ENCODE peak calls at places on chromosomes 5 and 9, in nine cellular contexts. One of them, this sample, is unnamed.

GRCh38 chr5:127988149-127988755 is 95.3 kb upstream of the SLC12A2 start:
- DNase-seq in neural progenitor cell: no peak
- DNase-seq in CD8-positive, alpha-beta memory T cell: no peak
- DNase-seq in right cardiac atrium: no peak
- DNase-seq in OCI-LY7: no peak
- DNase-seq in body of pancreas: peak; percentile 9
- DNase-seq in stomach: no peak
- DNase-seq in hepatocyte: peak; percentile 44
- DNase-seq in Peyer's patch: no peak
- DNase-seq in this sample: no peak

GRCh38 chr5:53446908-53447307 is 33.5 kb upstream of the FST start:
- DNase-seq in body of pancreas: no peak
- DNase-seq in Peyer's patch: no peak
- DNase-seq in neural progenitor cell: no peak
- DNase-seq in CD8-positive, alpha-beta memory T cell: no peak
- DNase-seq in OCI-LY7: no peak
- DNase-seq in hepatocyte: no peak
- DNase-seq in stomach: no peak
- DNase-seq in right cardiac atrium: no peak
- DNase-seq in this sample: no peak

GRCh38 chr5:83777856-83778255 is 57.2 kb upstream of the HAPLN1 start:
- DNase-seq in hepatocyte: no peak
- DNase-seq in CD8-positive, alpha-beta memory T cell: no peak
- DNase-seq in neural progenitor cell: no peak
- DNase-seq in right cardiac atrium: no peak
- DNase-seq in OCI-LY7: no peak
- DNase-seq in stomach: no peak
- DNase-seq in body of pancreas: no peak
- DNase-seq in Peyer's patch: no peak
- DNase-seq in this sample: no peak

GRCh38 chr9:98361645-98362044 is 106.2 kb upstream of the TBC1D2 start:
- DNase-seq in hepatocyte: no peak
- DNase-seq in CD8-positive, alpha-beta memory T cell: no peak
- DNase-seq in Peyer's patch: no peak
- DNase-seq in right cardiac atrium: no peak
- DNase-seq in OCI-LY7: no peak
- DNase-seq in stomach: no peak
- DNase-seq in neural progenitor cell: no peak
- DNase-seq in body of pancreas: no peak
- DNase-seq in this sample: no peak

GRCh38 chr5:89573336-89573735 is 690.4 kb upstream of the MEF2C start:
- DNase-seq in stomach: no peak
- DNase-seq in neural progenitor cell: no peak
- DNase-seq in hepatocyte: no peak
- DNase-seq in right cardiac atrium: no peak
- DNase-seq in body of pancreas: no peak
- DNase-seq in OCI-LY7: no peak
- DNase-seq in CD8-positive, alpha-beta memory T cell: no peak
- DNase-seq in Peyer's patch: no peak
- DNase-seq in this sample: no peak

GRCh38 chr5:154712518-154713437 is 42.4 kb upstream of the LARP1 start:
- DNase-seq in stomach: peak; percentile 88
- DNase-seq in body of pancreas: peak; percentile 93
- DNase-seq in neural progenitor cell: no peak
- DNase-seq in right cardiac atrium: no peak
- DNase-seq in Peyer's patch: no peak
- DNase-seq in OCI-LY7: no peak
- DNase-seq in hepatocyte: peak; percentile 64
- DNase-seq in CD8-positive, alpha-beta memory T cell: no peak
- DNase-seq in this sample: peak; percentile 85

GRCh38 chr5:36459191-36460135 is 146.9 kb upstream of the SLC1A3 start:
- DNase-seq in CD8-positive, alpha-beta memory T cell: no peak
- DNase-seq in neural progenitor cell: no peak
- DNase-seq in body of pancreas: no peak
- DNase-seq in OCI-LY7: peak; percentile 31
- DNase-seq in hepatocyte: no peak
- DNase-seq in Peyer's patch: no peak
- DNase-seq in stomach: no peak
- DNase-seq in right cardiac atrium: no peak
- DNase-seq in this sample: peak; percentile 73

GRCh38 chr9:109939698-109940342 is 159.8 kb downstream of the PALM2AKAP2 start:
- DNase-seq in right cardiac atrium: no peak
- DNase-seq in hepatocyte: no peak
- DNase-seq in neural progenitor cell: no peak
- DNase-seq in body of pancreas: no peak
- DNase-seq in CD8-positive, alpha-beta memory T cell: no peak
- DNase-seq in OCI-LY7: no peak
- DNase-seq in stomach: no peak
- DNase-seq in Peyer's patch: no peak
- DNase-seq in this sample: no peak

GRCh38 chr9:72140582-72140981 is 8.7 kb upstream of the GDA start:
- DNase-seq in Peyer's patch: no peak
- DNase-seq in hepatocyte: no peak
- DNase-seq in CD8-positive, alpha-beta memory T cell: no peak
- DNase-seq in neural progenitor cell: no peak
- DNase-seq in stomach: no peak
- DNase-seq in OCI-LY7: no peak
- DNase-seq in right cardiac atrium: no peak
- DNase-seq in body of pancreas: no peak
- DNase-seq in this sample: peak; percentile 30

GRCh38 chr9:100443781-100444768 is 17.1 kb downstream of the MSANTD3 start:
- DNase-seq in OCI-LY7: no peak
- DNase-seq in stomach: no peak
- DNase-seq in body of pancreas: no peak
- DNase-seq in hepatocyte: no peak
- DNase-seq in Peyer's patch: no peak
- DNase-seq in right cardiac atrium: no peak
- DNase-seq in neural progenitor cell: no peak
- DNase-seq in CD8-positive, alpha-beta memory T cell: no peak
- DNase-seq in this sample: no peak

GRCh38 chr5:111859533-111860270 is 102.7 kb upstream of the NREP start:
- DNase-seq in Peyer's patch: no peak
- DNase-seq in CD8-positive, alpha-beta memory T cell: no peak
- DNase-seq in hepatocyte: peak; percentile 74
- DNase-seq in OCI-LY7: no peak
- DNase-seq in right cardiac atrium: no peak
- DNase-seq in stomach: no peak
- DNase-seq in neural progenitor cell: no peak
- DNase-seq in body of pancreas: no peak
- DNase-seq in this sample: no peak

GRCh38 chr9:117825609-117826347 is 121.6 kb downstream of the TLR4 start:
- DNase-seq in hepatocyte: no peak
- DNase-seq in body of pancreas: peak; percentile 22
- DNase-seq in right cardiac atrium: no peak
- DNase-seq in OCI-LY7: no peak
- DNase-seq in neural progenitor cell: no peak
- DNase-seq in CD8-positive, alpha-beta memory T cell: peak; percentile 59
- DNase-seq in Peyer's patch: peak; percentile 39
- DNase-seq in stomach: no peak
- DNase-seq in this sample: no peak

GRCh38 chr5:41172012-41172411 is 41.3 kb downstream of the C6 start:
- DNase-seq in stomach: no peak
- DNase-seq in body of pancreas: no peak
- DNase-seq in CD8-positive, alpha-beta memory T cell: no peak
- DNase-seq in OCI-LY7: no peak
- DNase-seq in right cardiac atrium: no peak
- DNase-seq in hepatocyte: no peak
- DNase-seq in Peyer's patch: no peak
- DNase-seq in neural progenitor cell: no peak
- DNase-seq in this sample: no peak

GRCh38 chr9:100170085-100170484 is 71.0 kb downstream of the INVS start:
- DNase-seq in hepatocyte: no peak
- DNase-seq in body of pancreas: no peak
- DNase-seq in right cardiac atrium: no peak
- DNase-seq in CD8-positive, alpha-beta memory T cell: no peak
- DNase-seq in stomach: no peak
- DNase-seq in OCI-LY7: no peak
- DNase-seq in neural progenitor cell: no peak
- DNase-seq in Peyer's patch: no peak
- DNase-seq in this sample: no peak

GRCh38 chr5:157761690-157762611 is 18.4 kb downstream of the LSM11 start:
- DNase-seq in OCI-LY7: peak; percentile 79
- DNase-seq in neural progenitor cell: peak; percentile 80
- DNase-seq in body of pancreas: peak; percentile 63
- DNase-seq in CD8-positive, alpha-beta memory T cell: peak; percentile 24
- DNase-seq in stomach: no peak
- DNase-seq in hepatocyte: peak; percentile 83
- DNase-seq in right cardiac atrium: no peak
- DNase-seq in Peyer's patch: no peak
- DNase-seq in this sample: peak; percentile 80

GRCh38 chr9:6960777-6961176 is 203.0 kb downstream of the KDM4C start:
- DNase-seq in body of pancreas: no peak
- DNase-seq in hepatocyte: no peak
- DNase-seq in OCI-LY7: no peak
- DNase-seq in CD8-positive, alpha-beta memory T cell: no peak
- DNase-seq in right cardiac atrium: no peak
- DNase-seq in neural progenitor cell: no peak
- DNase-seq in stomach: no peak
- DNase-seq in Peyer's patch: no peak
- DNase-seq in this sample: no peak

GRCh38 chr9:36327903-36328302 is 69.7 kb upstream of the GNE start:
- DNase-seq in right cardiac atrium: no peak
- DNase-seq in Peyer's patch: no peak
- DNase-seq in neural progenitor cell: no peak
- DNase-seq in CD8-positive, alpha-beta memory T cell: no peak
- DNase-seq in stomach: no peak
- DNase-seq in body of pancreas: no peak
- DNase-seq in hepatocyte: peak; percentile 29
- DNase-seq in OCI-LY7: no peak
- DNase-seq in this sample: peak; percentile 48

GRCh38 chr5:61329729-61330128 is 2.3 kb upstream of the ZSWIM6 start:
- DNase-seq in neural progenitor cell: peak; percentile 49
- DNase-seq in right cardiac atrium: no peak
- DNase-seq in OCI-LY7: no peak
- DNase-seq in stomach: no peak
- DNase-seq in CD8-positive, alpha-beta memory T cell: no peak
- DNase-seq in body of pancreas: no peak
- DNase-seq in Peyer's patch: no peak
- DNase-seq in hepatocyte: peak; percentile 34
- DNase-seq in this sample: no peak

GRCh38 chr9:114898741-114899140 is 31.6 kb downstream of the TNFSF8 start:
- DNase-seq in neural progenitor cell: no peak
- DNase-seq in right cardiac atrium: peak; percentile 28
- DNase-seq in OCI-LY7: peak; percentile 90
- DNase-seq in CD8-positive, alpha-beta memory T cell: peak; percentile 89
- DNase-seq in stomach: peak; percentile 48
- DNase-seq in body of pancreas: peak; percentile 55
- DNase-seq in Peyer's patch: peak; percentile 87
- DNase-seq in hepatocyte: no peak
- DNase-seq in this sample: peak; percentile 27
- H3K4me1 ChIP-seq in neural progenitor cell: no peaks in the 10 kb centered on the region
- H3K4me1 ChIP-seq in right cardiac atrium: peaks cover 4% of the 10 kb centered on the region
- H3K4me1 ChIP-seq in OCI-LY7: peaks cover 65% of the 10 kb centered on the region
- H3K4me1 ChIP-seq in CD8-positive, alpha-beta memory T cell: peaks cover 99% of the 10 kb centered on the region
- H3K4me1 ChIP-seq in stomach: peaks cover 7% of the 10 kb centered on the region
- H3K4me1 ChIP-seq in body of pancreas: peaks cover 15% of the 10 kb centered on the region
- H3K4me1 ChIP-seq in Peyer's patch: no peaks in the 10 kb centered on the region
- H3K4me1 ChIP-seq in hepatocyte: peaks cover 11% of the 10 kb centered on the region
- H3K4me1 ChIP-seq in this sample: peaks cover 17% of the 10 kb centered on the region

DNA sequence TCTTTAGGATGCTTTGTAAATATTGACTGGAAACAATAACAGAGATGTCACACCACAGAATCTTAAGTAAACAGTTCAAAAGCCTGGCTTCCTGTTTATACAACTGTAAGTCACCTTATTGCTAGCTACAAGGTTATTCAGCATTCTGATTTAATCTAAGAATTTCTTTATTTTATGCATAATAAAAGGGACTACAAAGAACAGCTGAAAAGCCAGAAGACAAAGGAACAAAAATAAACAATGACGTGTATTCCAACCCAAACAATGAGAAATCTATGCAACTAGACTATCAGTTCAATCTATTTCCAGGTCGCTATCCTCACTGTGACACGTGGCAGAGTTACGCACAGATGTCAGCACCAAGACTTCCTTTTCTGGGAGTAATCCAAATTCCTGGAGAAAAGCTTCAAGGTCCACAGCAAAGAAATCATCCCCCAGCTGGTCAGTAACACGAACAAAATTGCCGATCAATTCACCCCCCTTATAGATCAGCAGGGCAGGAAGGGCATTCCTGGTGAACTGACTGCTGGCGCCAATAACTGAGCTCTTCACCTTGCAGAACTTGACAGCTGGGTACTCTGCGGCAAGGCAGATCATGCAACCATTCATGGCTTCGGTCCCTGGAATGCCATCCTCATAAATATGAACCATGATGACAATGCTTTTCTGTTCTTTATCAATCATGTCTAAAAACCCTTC is 8.4 kb downstream of the PDCL start:
- DNase-seq in OCI-LY7: no peak
- DNase-seq in hepatocyte: no peak
- DNase-seq in neural progenitor cell: no peak
- DNase-seq in CD8-positive, alpha-beta memory T cell: no peak
- DNase-seq in stomach: no peak
- DNase-seq in Peyer's patch: no peak
- DNase-seq in body of pancreas: no peak
- DNase-seq in right cardiac atrium: no peak
- DNase-seq in this sample: no peak
- H3K4me1 ChIP-seq in OCI-LY7: no peaks in the 10 kb centered on the region
- H3K4me1 ChIP-seq in hepatocyte: peaks cover 12% of the 10 kb centered on the region
- H3K4me1 ChIP-seq in neural progenitor cell: no peaks in the 10 kb centered on the region
- H3K4me1 ChIP-seq in CD8-positive, alpha-beta memory T cell: peaks cover 22% of the 10 kb centered on the region
- H3K4me1 ChIP-seq in stomach: no peaks in the 10 kb centered on the region
- H3K4me1 ChIP-seq in Peyer's patch: no peaks in the 10 kb centered on the region
- H3K4me1 ChIP-seq in body of pancreas: peaks cover 5% of the 10 kb centered on the region
- H3K4me1 ChIP-seq in right cardiac atrium: peaks cover 7% of the 10 kb centered on the region
- H3K4me1 ChIP-seq in this sample: no peaks in the 10 kb centered on the region

DNA sequence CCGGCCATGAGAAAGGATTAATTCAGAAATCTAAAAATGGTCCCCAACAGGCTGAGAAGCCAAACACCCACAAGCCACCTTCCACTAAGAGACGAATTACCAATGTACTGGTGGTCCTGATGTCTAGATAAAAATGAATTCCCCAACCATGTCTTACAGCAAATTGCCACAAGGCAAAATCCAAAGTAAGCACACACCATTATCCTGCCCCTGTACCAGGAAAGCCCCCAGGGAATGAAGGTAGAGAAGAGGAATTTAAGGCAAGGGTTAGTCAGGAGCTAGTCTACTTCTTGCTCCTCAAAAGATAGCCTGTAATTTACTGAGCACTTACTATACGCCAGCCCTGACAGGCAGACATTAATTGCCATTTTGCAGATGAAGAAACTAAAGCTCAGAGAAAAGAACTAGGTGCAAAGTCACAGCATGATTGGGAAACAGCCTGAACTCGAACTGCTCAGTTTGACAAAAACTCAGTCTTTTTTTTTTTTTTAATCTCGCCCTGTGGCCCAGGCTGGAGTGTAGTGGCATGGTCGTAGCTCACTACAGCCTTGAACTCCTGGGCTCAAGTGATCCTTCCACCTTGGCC is 64.3 kb downstream of the RAPGEF1 start:
- DNase-seq in CD8-positive, alpha-beta memory T cell: no peak
- DNase-seq in stomach: no peak
- DNase-seq in right cardiac atrium: no peak
- DNase-seq in Peyer's patch: no peak
- DNase-seq in hepatocyte: no peak
- DNase-seq in body of pancreas: no peak
- DNase-seq in OCI-LY7: no peak
- DNase-seq in neural progenitor cell: no peak
- DNase-seq in this sample: no peak
- H3K4me1 ChIP-seq in CD8-positive, alpha-beta memory T cell: peaks cover 72% of the 10 kb centered on the region
- H3K4me1 ChIP-seq in stomach: peaks cover 64% of the 10 kb centered on the region
- H3K4me1 ChIP-seq in right cardiac atrium: peaks cover 41% of the 10 kb centered on the region
- H3K4me1 ChIP-seq in Peyer's patch: peaks cover 5% of the 10 kb centered on the region
- H3K4me1 ChIP-seq in hepatocyte: peaks cover 55% of the 10 kb centered on the region
- H3K4me1 ChIP-seq in body of pancreas: peaks cover 39% of the 10 kb centered on the region
- H3K4me1 ChIP-seq in OCI-LY7: peaks cover 73% of the 10 kb centered on the region
- H3K4me1 ChIP-seq in neural progenitor cell: peaks cover 64% of the 10 kb centered on the region
- H3K4me1 ChIP-seq in this sample: peaks cover 42% of the 10 kb centered on the region

GRCh38 chr9:33164138-33164809 is 2.9 kb downstream of the B4GALT1 start:
- DNase-seq in OCI-LY7: peak; percentile 40
- DNase-seq in CD8-positive, alpha-beta memory T cell: no peak
- DNase-seq in Peyer's patch: peak; percentile 60
- DNase-seq in right cardiac atrium: no peak
- DNase-seq in stomach: no peak
- DNase-seq in neural progenitor cell: no peak
- DNase-seq in hepatocyte: no peak
- DNase-seq in body of pancreas: no peak
- DNase-seq in this sample: peak; percentile 18
- H3K4me1 ChIP-seq in OCI-LY7: peaks cover 78% of the 10 kb centered on the region
- H3K4me1 ChIP-seq in CD8-positive, alpha-beta memory T cell: peaks cover 72% of the 10 kb centered on the region
- H3K4me1 ChIP-seq in Peyer's patch: peaks cover 30% of the 10 kb centered on the region
- H3K4me1 ChIP-seq in right cardiac atrium: peaks cover 39% of the 10 kb centered on the region
- H3K4me1 ChIP-seq in stomach: peaks cover 73% of the 10 kb centered on the region
- H3K4me1 ChIP-seq in neural progenitor cell: peaks cover 29% of the 10 kb centered on the region
- H3K4me1 ChIP-seq in hepatocyte: peaks cover 65% of the 10 kb centered on the region
- H3K4me1 ChIP-seq in body of pancreas: peaks cover 80% of the 10 kb centered on the region
- H3K4me1 ChIP-seq in this sample: peaks cover 21% of the 10 kb centered on the region

This sample was measured in mesendoderm.